ENCODE peak calls at places on chromosomes 2 and 18, in five cellular contexts. R, P, L, C and U are unnamed samples.
A peak's percentile ranks its signal among the peaks of the same experiment; 100 is the strongest.

GRCh38 chr2:6654279-6654678 is 211.4 kb downstream of the CMPK2 start:
- DNase-seq in R (no peak), P (no peak), L (no peak), C (no peak), U (no peak)

GRCh38 chr2:135688002-135688401 is 53.7 kb upstream of the UBXN4 start:
- DNase-seq in R (no peak), P (no peak), L (no peak), C (no peak), U (no peak)

GRCh38 chr2:241895732-241896641 is 26.5 kb downstream of the RTP5 start:
- DNase-seq in R (peak; percentile 88), P (peak; percentile 71), L (no peak), C (peak; percentile 56), U (peak; percentile 59)

GRCh38 chr2:20561703-20562454 is 89.0 kb downstream of the HS1BP3 start:
- DNase-seq in R (no peak), P (no peak), L (no peak), C (no peak), U (no peak)

GRCh38 chr2:67625671-67626070 is 228.5 kb downstream of the ETAA1 start:
- DNase-seq in R (no peak), P (no peak), L (no peak), C (no peak), U (no peak)

GRCh38 chr2:206585335-206585734 is 57.0 kb upstream of the FAM237A start:
- DNase-seq in R (no peak), P (no peak), L (no peak), C (no peak), U (no peak)

GRCh38 chr2:7633556-7634153 is 716.4 kb downstream of the RNF144A start:
- DNase-seq in R (no peak), P (no peak), L (no peak), C (no peak), U (no peak)

GRCh38 chr2:167752734-167753133 is 494.7 kb downstream of the STK39 start:
- DNase-seq in R (no peak), P (no peak), L (no peak), C (no peak), U (no peak)

GRCh38 chr2:3284657-3285630 is 92.7 kb downstream of the EIPR1 start:
- DNase-seq in R (no peak), P (peak; percentile 19), L (no peak), C (no peak), U (peak; percentile 32)

GRCh38 chr2:207801259-207801658 is 31.6 kb upstream of the FZD5 start:
- DNase-seq in R (no peak), P (no peak), L (no peak), C (no peak), U (no peak)

GRCh38 chr18:79523738-79524180 is 128.0 kb downstream of the NFATC1 start:
- DNase-seq in R (no peak), P (no peak), L (no peak), C (peak; percentile 21), U (no peak)

GRCh38 chr2:100259991-100260390 is 62.3 kb downstream of the LONRF2 start:
- DNase-seq in R (no peak), P (no peak), L (no peak), C (no peak), U (no peak)

GRCh38 chr18:76354348-76354747 is 140.7 kb downstream of the ZNF516 start:
- DNase-seq in R (no peak), P (peak; percentile 60), L (peak; percentile 67), C (no peak), U (no peak)

GRCh38 chr2:37648316-37649011 is 23.0 kb downstream of the CDC42EP3 start:
- DNase-seq in R (peak; percentile 65), P (no peak), L (no peak), C (peak; percentile 86), U (peak; percentile 23)

GRCh38 chr18:23105030-23105429 is 30.3 kb upstream of the CABLES1 start:
- DNase-seq in R (no peak), P (no peak), L (no peak), C (no peak), U (no peak)

GRCh38 chr2:239196474-239197021 is 204.3 kb downstream of the HDAC4 start:
- DNase-seq in R (no peak), P (peak; percentile 32), L (no peak), C (no peak), U (no peak)

GRCh38 chr2:20578895-20579825 is 71.7 kb downstream of the HS1BP3 start:
- DNase-seq in R (peak; percentile 78), P (peak; percentile 85), L (no peak), C (peak; percentile 78), U (peak; percentile 86)

GRCh38 chr18:24831871-24832665 is 371.6 kb downstream of the HRH4 start:
- DNase-seq in R (no peak), P (no peak), L (no peak), C (no peak), U (no peak)

GRCh38 chr2:146847846-146848245 is 997.0 kb upstream of the ACVR2A start:
- DNase-seq in R (no peak), P (no peak), L (no peak), C (no peak), U (no peak)

GRCh38 chr2:46815121-46815802 is 100.3 kb downstream of the MCFD2 start:
- DNase-seq in R (no peak), P (no peak), L (peak; percentile 75), C (no peak), U (no peak)

GRCh38 chr2:233461481-233461891 is 105.1 kb downstream of the USP40 start:
- DNase-seq in R (no peak), P (no peak), L (no peak), C (no peak), U (no peak)

GRCh38 chr2:232325324-232326273 is 53.0 kb upstream of the ALPP start:
- DNase-seq in R (peak; percentile 34), P (peak; percentile 82), L (no peak), C (peak; percentile 81), U (peak; percentile 46)

GRCh38 chr18:3248670-3249359 is 1.2 kb downstream of the MYL12A start:
- DNase-seq in R (peak; percentile 53), P (no peak), L (no peak), C (no peak), U (peak; percentile 26)

GRCh38 chr18:22681912-22682311 is 251.2 kb upstream of the RBBP8 start:
- DNase-seq in R (no peak), P (no peak), L (no peak), C (no peak), U (peak; percentile 3)

GRCh38 chr2:216735661-216736060 is 40.3 kb upstream of the IGFBP5 start:
- DNase-seq in R (no peak), P (no peak), L (peak; percentile 60), C (no peak), U (no peak)
- H3K4me1 ChIP-seq in R (no peaks in the 10 kb centered on the region), P (peaks cover 29% of the 10 kb centered on the region), L (peaks cover 54% of the 10 kb centered on the region), C (peaks cover 11% of the 10 kb centered on the region), U (peaks cover 11% of the 10 kb centered on the region)

GRCh38 chr2:187991389-187991788 is 300.3 kb upstream of the GULP1 start:
- DNase-seq in R (no peak), P (no peak), L (no peak), C (no peak), U (no peak)
- H3K4me1 ChIP-seq in R (no peaks in the 10 kb centered on the region), P (peaks cover under 1% of the 10 kb centered on the region), L (no peaks in the 10 kb centered on the region), C (peaks cover under 1% of the 10 kb centered on the region), U (no peaks in the 10 kb centered on the region)

GRCh38 chr2:74152954-74153353 is 5.2 kb upstream of the BOLA3 start:
- DNase-seq in R (no peak), P (no peak), L (no peak), C (no peak), U (no peak)

GRCh38 chr2:74155830-74156229 is 8.1 kb upstream of the BOLA3 start:
- DNase-seq in R (no peak), P (no peak), L (no peak), C (no peak), U (no peak)
- H3K4me1 ChIP-seq in R (peaks cover 6% of the 10 kb centered on the region), P (no peaks in the 10 kb centered on the region), L (no peaks in the 10 kb centered on the region), C (no peaks in the 10 kb centered on the region), U (no peaks in the 10 kb centered on the region)

GRCh38 chr2:27071990-27072830 is 756 bp upstream of the OST4 start:
- DNase-seq in R (peak; percentile 51), P (peak; percentile 94), L (no peak), C (peak; percentile 88), U (peak; percentile 49)
- H3K4me1 ChIP-seq in R (peaks cover 31% of the 10 kb centered on the region), P (peaks cover 16% of the 10 kb centered on the region), L (peaks cover 73% of the 10 kb centered on the region), C (peaks cover 76% of the 10 kb centered on the region), U (peaks cover 37% of the 10 kb centered on the region)

GRCh38 chr18:46010676-46011075 is 43.5 kb upstream of the EPG5 start:
- DNase-seq in R (no peak), P (no peak), L (no peak), C (no peak), U (no peak)

GRCh38 chr18:46013484-46014189 is 46.5 kb upstream of the EPG5 start:
- DNase-seq in R (no peak), P (no peak), L (no peak), C (no peak), U (no peak)

GRCh38 chr18:46010050-46010449 is 42.9 kb upstream of the EPG5 start:
- DNase-seq in R (no peak), P (no peak), L (no peak), C (no peak), U (no peak)

GRCh38 chr18:46007165-46007564 is 40.0 kb upstream of the EPG5 start:
- DNase-seq in R (no peak), P (no peak), L (no peak), C (no peak), U (no peak)

DNA sequence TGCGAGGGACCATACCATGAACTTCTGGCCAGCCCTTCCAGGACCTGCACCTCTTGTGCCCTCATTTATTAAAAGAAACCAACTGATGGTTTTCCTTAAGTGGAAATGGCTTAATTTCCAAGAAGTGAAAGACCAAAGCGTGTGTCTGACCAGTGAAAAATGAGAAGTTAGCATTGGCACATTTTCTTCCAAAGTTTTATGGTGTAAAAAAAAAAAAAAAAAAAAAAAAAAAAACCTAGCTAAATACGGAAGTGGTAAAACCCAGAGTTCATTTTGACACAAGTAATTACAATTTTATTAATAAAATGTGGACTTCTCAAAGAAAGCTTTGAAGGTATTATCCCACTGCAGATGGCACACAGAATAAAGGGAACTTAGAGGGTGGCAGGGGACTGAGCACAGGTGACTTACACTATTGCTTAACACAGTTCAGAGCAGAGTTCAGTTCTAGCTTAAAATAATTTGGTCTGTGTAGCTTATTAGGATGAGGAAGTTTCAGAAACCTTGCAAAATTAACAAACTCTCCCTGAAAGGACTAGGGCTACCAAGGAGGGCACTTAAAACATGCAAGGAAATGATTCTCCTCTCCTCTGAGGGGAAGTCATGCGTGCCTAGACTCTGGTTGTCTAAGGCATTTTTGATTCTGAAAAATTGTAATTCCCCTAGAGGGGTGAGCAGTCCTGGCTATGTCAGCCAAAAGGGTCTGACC is 42.2 kb upstream of the EPG5 start:
- DNase-seq in R (no peak), P (no peak), L (no peak), C (no peak), U (no peak)
- H3K4me1 ChIP-seq in R (no peaks in the 10 kb centered on the region), P (no peaks in the 10 kb centered on the region), L (no peaks in the 10 kb centered on the region), C (no peaks in the 10 kb centered on the region), U (no peaks in the 10 kb centered on the region)

GRCh38 chr2:85994421-85994777 is 105.6 kb upstream of the ST3GAL5 start:
- DNase-seq in R (no peak), P (no peak), L (no peak), C (no peak), U (no peak)
- H3K4me1 ChIP-seq in R (peaks cover 27% of the 10 kb centered on the region), P (peaks cover 31% of the 10 kb centered on the region), L (peaks cover 58% of the 10 kb centered on the region), C (peaks cover 61% of the 10 kb centered on the region), U (peaks cover 62% of the 10 kb centered on the region)

GRCh38 chr2:96529376-96530143 is 7.0 kb upstream of the ARID5A start:
- DNase-seq in R (no peak), P (no peak), L (no peak), C (no peak), U (no peak)
- H3K4me1 ChIP-seq in R (peaks cover 18% of the 10 kb centered on the region), P (peaks cover 14% of the 10 kb centered on the region), L (peaks cover 82% of the 10 kb centered on the region), C (peaks cover 59% of the 10 kb centered on the region), U (peaks cover 29% of the 10 kb centered on the region)